ENCODE peak calls at places on chromosomes 3 and 15, in nine cellular contexts. E is Peyer's patch, S is heart left ventricle, T is A549, Z is spleen, D is transverse colon, Y is endothelial cell of umbilical vein, O is esophagus squamous epithelium, C is uterus. I is an unnamed sample.

GRCh38 chr3:175258763-175259162 is 399.6 kb downstream of the NAALADL2 start:
- DNase-seq in T (no peak), C (no peak), O (no peak), Z (no peak), D (no peak), E (no peak), Y (no peak), S (no peak), I (no peak)

GRCh38 chr15:91482799-91483198 is 370.7 kb upstream of the SLCO3A1 start:
- DNase-seq in C (no peak), S (no peak), Y (no peak), O (no peak), T (no peak), D (no peak), E (no peak), Z (no peak), I (no peak)

GRCh38 chr3:39408493-39409372 is 2.2 kb downstream of the RPSA start:
- DNase-seq in E (no peak), C (no peak), T (no peak), D (no peak), Z (no peak), Y (no peak), O (no peak), S (no peak), I (no peak)

GRCh38 chr15:100833432-100834389 is 45.9 kb upstream of the ALDH1A3 start:
- DNase-seq in S (no peak), Z (no peak), C (no peak), O (no peak), T (no peak), E (no peak), D (no peak), Y (no peak), I (no peak)

GRCh38 chr3:163863146-163863545 is 1215.2 kb downstream of the SI start:
- DNase-seq in C (no peak), Y (no peak), D (no peak), S (no peak), O (no peak), Z (no peak), E (no peak), T (no peak), I (no peak)

GRCh38 chr15:48800811-48801460 is 9.9 kb downstream of the CEP152 start:
- DNase-seq in D (no peak), Y (peak; percentile 72), T (peak; percentile 3), C (no peak), E (no peak), O (no peak), S (no peak), Z (no peak), I (no peak)

GRCh38 chr15:50774450-50774849 is 8.9 kb upstream of the SPPL2A start:
- DNase-seq in S (no peak), Y (no peak), D (no peak), T (no peak), C (no peak), O (no peak), Z (no peak), E (no peak), I (no peak)

GRCh38 chr3:58173029-58173669 is 37.6 kb downstream of the DNASE1L3 start:
- DNase-seq in T (no peak), D (no peak), O (no peak), C (no peak), Z (no peak), S (no peak), E (no peak), Y (peak; percentile 68), I (no peak)

GRCh38 chr15:65327651-65328393 is 23.3 kb downstream of the RNU5B-1 start:
- DNase-seq in O (no peak), E (no peak), D (no peak), Z (peak; percentile 64), T (no peak), S (no peak), Y (no peak), C (no peak), I (no peak)

GRCh38 chr3:72372161-72372560 is 476.1 kb downstream of the SHQ1 start:
- DNase-seq in C (no peak), T (no peak), Z (no peak), O (no peak), D (no peak), S (no peak), Y (no peak), E (no peak), I (no peak)

GRCh38 chr3:103752986-103753385 is 1318.2 kb downstream of the ZPLD1 start:
- DNase-seq in O (no peak), E (no peak), Y (no peak), D (no peak), S (no peak), T (no peak), C (no peak), Z (no peak), I (no peak)

DNA sequence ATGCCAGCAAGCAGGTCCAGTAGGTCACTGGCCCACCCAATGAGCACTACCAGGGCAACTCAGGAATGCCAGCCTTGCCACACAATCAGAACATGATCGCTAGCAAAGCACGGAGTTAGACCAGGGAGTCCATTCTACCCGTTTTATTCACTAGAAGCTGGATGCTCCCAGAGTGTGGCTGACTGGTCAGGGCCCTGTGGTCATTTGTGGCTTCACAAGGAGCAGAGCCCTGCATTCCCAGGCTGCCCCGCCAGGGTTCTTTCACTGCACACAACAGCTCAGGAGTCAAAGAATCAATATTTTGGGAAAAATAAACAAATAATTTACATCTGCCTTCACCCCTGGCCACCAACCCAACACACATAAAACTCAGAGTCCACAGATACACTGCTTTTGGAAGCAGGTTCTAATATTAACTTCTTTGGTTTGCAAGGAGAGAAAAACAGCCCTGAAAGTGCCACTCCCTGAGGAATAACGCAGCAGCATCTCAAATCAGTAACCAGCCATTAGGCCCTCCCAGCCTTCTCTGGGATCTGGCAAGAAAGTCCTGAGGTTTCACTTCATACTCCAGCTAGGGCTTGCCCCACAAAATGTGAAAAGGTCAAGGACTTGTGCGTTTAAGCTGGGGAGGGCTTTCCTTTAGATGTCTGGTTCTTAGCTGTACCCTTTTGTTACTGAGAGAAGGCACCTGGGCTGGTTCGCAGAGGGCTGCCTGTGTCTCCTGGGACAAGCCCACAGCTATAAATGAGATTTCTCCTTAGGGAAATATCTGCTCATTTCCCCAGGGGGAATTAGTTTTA is 16.0 kb downstream of the SIAH2 start:
- DNase-seq in S (no peak), O (no peak), E (no peak), Y (no peak), D (no peak), C (no peak), T (no peak), Z (no peak), I (peak; percentile 60)
- H3K4me1 ChIP-seq in S (no peaks in the 10 kb centered on the region), O (peaks cover 40% of the 10 kb centered on the region), E (peaks cover 75% of the 10 kb centered on the region), Y (no peaks in the 10 kb centered on the region), D (peaks cover 85% of the 10 kb centered on the region), C (peaks cover 5% of the 10 kb centered on the region), T (peaks cover 45% of the 10 kb centered on the region), Z (peaks cover 79% of the 10 kb centered on the region), I (peaks cover 32% of the 10 kb centered on the region)

DNA sequence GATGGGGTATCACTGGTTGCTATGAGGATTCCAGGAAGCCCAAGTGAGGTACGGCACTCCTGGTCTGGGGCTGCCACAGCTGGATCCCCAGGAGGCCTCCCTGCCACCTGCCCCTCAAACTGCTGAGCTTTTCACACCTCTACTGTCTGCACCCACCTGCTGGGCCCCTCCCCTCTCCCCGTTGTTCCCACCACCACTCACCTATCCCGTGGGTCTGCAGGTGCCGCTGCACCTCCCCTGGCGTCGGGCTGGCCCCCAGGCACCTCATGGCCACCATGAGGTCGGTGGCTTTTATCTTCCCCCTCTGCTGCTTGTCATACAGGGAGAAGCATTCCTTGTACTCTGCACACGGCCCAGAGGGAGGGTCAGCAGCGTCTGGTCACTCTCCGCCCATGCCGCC is 5.8 kb downstream of the CALML4 start:
- DNase-seq in E (peak; percentile 35), O (no peak), C (no peak), T (no peak), Y (no peak), S (no peak), D (no peak), Z (no peak), I (no peak)
- TF ChIP-seq POLR2A in E (no peak), O (no peak), C (no peak), T (no peak), Y (no peak), S (no peak), D (no peak), Z (no peak), I (no peak)

DNA sequence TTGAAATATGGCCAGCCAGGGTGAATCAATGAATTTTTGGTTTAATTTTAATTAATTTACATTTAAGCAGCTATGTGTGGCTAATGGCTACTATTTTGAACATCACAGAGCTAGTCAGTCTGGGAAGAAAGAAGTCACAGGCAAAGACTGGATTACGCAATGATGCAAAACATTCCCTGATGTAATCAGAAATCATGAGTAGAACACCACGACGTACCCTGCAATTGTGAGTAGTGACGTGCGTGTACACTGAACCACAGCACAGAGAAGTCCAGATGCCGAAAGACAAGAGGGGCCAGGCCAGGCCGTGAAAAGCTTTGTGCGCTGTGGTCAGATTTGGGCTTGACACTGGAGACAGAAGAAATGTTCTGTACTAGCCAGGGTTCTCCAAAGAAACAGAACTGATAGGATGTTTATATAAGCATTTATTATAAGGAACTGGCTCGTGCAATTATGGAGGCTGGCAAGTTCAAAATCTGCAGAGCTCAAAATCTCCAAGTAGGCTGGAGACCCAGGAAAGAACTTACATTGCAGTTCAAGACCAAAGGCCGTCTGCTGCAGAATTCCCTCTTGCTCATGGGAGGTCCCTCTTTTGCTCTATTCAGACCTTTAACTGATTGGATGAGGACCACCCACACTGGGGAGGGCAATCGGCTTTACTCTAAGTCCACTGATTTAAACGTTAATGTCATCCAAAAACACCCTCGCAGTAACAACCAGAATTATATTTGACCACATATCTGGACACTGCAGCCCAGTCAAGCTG is 44.6 kb downstream of the SH3BP5 start:
- DNase-seq in E (peak; percentile 74), S (no peak), Z (no peak), C (peak; percentile 83), Y (no peak), D (peak; percentile 57), T (no peak), O (peak; percentile 9), I (peak; percentile 80)
- H3K27ac ChIP-seq in E (peak overlapping the region; percentile 55), S (peak overlapping the region; percentile 72), Z (peak overlapping the region; percentile 93), C (peak overlapping the region; percentile 70), Y (no peak overlapping the region), D (peak overlapping the region; percentile 68), T (no peak overlapping the region), O (peak overlapping the region; percentile 60), I (no peak overlapping the region)

DNA sequence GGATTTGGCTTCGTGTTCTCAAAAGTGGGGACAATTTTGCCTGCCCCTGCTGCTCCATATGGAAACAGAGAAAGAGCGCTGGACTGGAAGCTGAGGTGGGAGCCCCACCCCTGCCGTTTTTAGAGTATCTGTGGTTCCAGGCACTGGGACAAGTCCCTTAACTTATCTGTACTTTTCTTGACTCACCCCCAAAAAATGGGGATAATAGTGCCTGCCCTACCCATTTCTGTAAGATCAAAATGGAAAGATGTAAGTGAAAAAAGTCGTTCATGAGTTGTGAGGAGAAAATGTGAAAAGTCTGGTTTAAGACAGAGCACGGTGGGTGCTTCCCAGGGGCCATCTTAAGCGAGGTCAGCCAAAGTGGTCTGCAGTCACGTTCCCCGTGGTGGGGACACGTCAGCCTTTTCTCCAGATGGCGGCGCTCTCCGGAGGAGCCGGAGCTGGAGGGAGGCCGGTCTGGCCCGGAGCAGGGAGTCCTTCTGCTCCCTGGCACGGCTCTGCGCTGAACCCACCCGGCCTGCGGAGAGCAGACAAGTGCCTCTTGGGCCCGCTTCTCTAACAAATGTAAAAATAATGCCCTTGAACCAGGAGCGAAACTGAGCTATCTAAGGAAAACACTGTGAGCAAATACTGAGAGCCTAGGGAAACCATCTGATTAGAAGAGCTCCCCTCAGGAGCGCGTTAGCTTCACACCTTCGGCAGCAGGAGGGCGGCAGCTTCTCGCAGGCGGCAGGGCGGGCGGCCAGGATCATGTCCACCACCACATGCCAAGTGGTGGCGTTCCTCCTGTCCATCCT is at the start of gene CLDN18:
- DNase-seq in Z (no peak), C (no peak), D (no peak), E (no peak), Y (no peak), T (no peak), O (no peak), S (no peak), I (no peak)
- H3K4me1 ChIP-seq in Z (no peaks in the 10 kb centered on the region), C (no peaks in the 10 kb centered on the region), D (no peaks in the 10 kb centered on the region), E (no peaks in the 10 kb centered on the region), Y (no peaks in the 10 kb centered on the region), T (no peaks in the 10 kb centered on the region), O (no peaks in the 10 kb centered on the region), S (no peaks in the 10 kb centered on the region), I (no peaks in the 10 kb centered on the region)